ENCODE peak calls at places on chromosome 21, in five cellular contexts. One of them, this sample, is unnamed.

GRCh38 chr21:35438643-35439404 is 389.7 kb upstream of the RUNX1 start:
- DNase-seq in HL-60: peak
- DNase-seq in kidney epithelial cell: no peak
- DNase-seq in PC-3: no peak
- DNase-seq in B cell: peak
- DNase-seq in this sample: no peak

GRCh38 chr21:32524010-32524719 is 61.2 kb downstream of the TCP10L start:
- DNase-seq in PC-3: no peak
- DNase-seq in kidney epithelial cell: peak
- DNase-seq in HL-60: no peak
- DNase-seq in B cell: no peak
- DNase-seq in this sample: no peak

GRCh38 chr21:31554511-31555022 is 104.9 kb upstream of the SOD1 start:
- DNase-seq in HL-60: no peak
- DNase-seq in B cell: no peak
- DNase-seq in PC-3: peak
- DNase-seq in kidney epithelial cell: peak
- DNase-seq in this sample: no peak

GRCh38 chr21:35227774-35228173 is 178.7 kb upstream of the RUNX1 start:
- DNase-seq in kidney epithelial cell: no peak
- DNase-seq in B cell: peak
- DNase-seq in PC-3: no peak
- DNase-seq in HL-60: no peak
- DNase-seq in this sample: no peak

GRCh38 chr21:32043458-32043857 is 170.6 kb downstream of the HUNK start:
- DNase-seq in HL-60: no peak
- DNase-seq in kidney epithelial cell: no peak
- DNase-seq in B cell: no peak
- DNase-seq in PC-3: no peak
- DNase-seq in this sample: no peak

GRCh38 chr21:34722684-34723300 is 54.0 kb downstream of the CLIC6 start:
- DNase-seq in kidney epithelial cell: no peak
- DNase-seq in B cell: no peak
- DNase-seq in PC-3: peak
- DNase-seq in HL-60: no peak
- DNase-seq in this sample: no peak

GRCh38 chr21:38804617-38805281 is 980 bp upstream of the ETS2 start:
- DNase-seq in kidney epithelial cell: no peak
- DNase-seq in PC-3: peak
- DNase-seq in B cell: no peak
- DNase-seq in HL-60: no peak
- DNase-seq in this sample: no peak

GRCh38 chr21:29231781-29232548 is 66.8 kb upstream of the BACH1 start:
- DNase-seq in kidney epithelial cell: no peak
- DNase-seq in HL-60: no peak
- DNase-seq in PC-3: no peak
- DNase-seq in B cell: no peak
- DNase-seq in this sample: no peak

GRCh38 chr21:25280061-25280460 is 327.2 kb downstream of the MRPL39 start:
- DNase-seq in PC-3: no peak
- DNase-seq in B cell: no peak
- DNase-seq in HL-60: no peak
- DNase-seq in kidney epithelial cell: no peak
- DNase-seq in this sample: no peak

GRCh38 chr21:40800126-40800525 is 46.8 kb downstream of the DSCAM start:
- DNase-seq in HL-60: no peak
- DNase-seq in kidney epithelial cell: no peak
- DNase-seq in PC-3: no peak
- DNase-seq in B cell: no peak
- DNase-seq in this sample: no peak

GRCh38 chr21:44514746-44515358 is 25.1 kb downstream of the KRTAP10-1 start:
- DNase-seq in PC-3: no peak
- DNase-seq in HL-60: no peak
- DNase-seq in kidney epithelial cell: no peak
- DNase-seq in B cell: no peak
- DNase-seq in this sample: no peak

GRCh38 chr21:31526040-31526439 is 133.5 kb upstream of the SOD1 start:
- DNase-seq in PC-3: peak
- DNase-seq in HL-60: no peak
- DNase-seq in B cell: no peak
- DNase-seq in kidney epithelial cell: no peak
- DNase-seq in this sample: no peak

GRCh38 chr21:34983680-34984086 is 65.4 kb downstream of the RUNX1 start:
- DNase-seq in PC-3: peak
- DNase-seq in HL-60: no peak
- DNase-seq in B cell: no peak
- DNase-seq in kidney epithelial cell: no peak
- DNase-seq in this sample: no peak

GRCh38 chr21:36804867-36805611 is 106.1 kb downstream of the SIM2 start:
- DNase-seq in B cell: no peak
- DNase-seq in PC-3: no peak
- DNase-seq in HL-60: no peak
- DNase-seq in kidney epithelial cell: no peak
- DNase-seq in this sample: no peak

GRCh38 chr21:41406340-41406739 is 19.7 kb upstream of the MX1 start:
- DNase-seq in PC-3: no peak
- DNase-seq in HL-60: no peak
- DNase-seq in B cell: no peak
- DNase-seq in kidney epithelial cell: no peak
- DNase-seq in this sample: no peak

GRCh38 chr21:33380483-33380998 is 22.7 kb upstream of the IFNGR2 start:
- DNase-seq in PC-3: peak
- DNase-seq in B cell: peak
- DNase-seq in kidney epithelial cell: peak
- DNase-seq in HL-60: peak
- DNase-seq in this sample: peak

GRCh38 chr21:25907573-25908275 is 173.0 kb downstream of the GABPA start:
- DNase-seq in HL-60: no peak
- DNase-seq in B cell: no peak
- DNase-seq in PC-3: no peak
- DNase-seq in kidney epithelial cell: no peak
- DNase-seq in this sample: no peak

GRCh38 chr21:45004481-45005263 is 64.8 kb downstream of the SLX9 start:
- DNase-seq in B cell: no peak
- DNase-seq in PC-3: peak
- DNase-seq in kidney epithelial cell: no peak
- DNase-seq in HL-60: peak
- DNase-seq in this sample: peak

GRCh38 chr21:38958940-38959685 is 153.4 kb downstream of the ETS2 start:
- DNase-seq in kidney epithelial cell: peak
- DNase-seq in HL-60: peak
- DNase-seq in PC-3: no peak
- DNase-seq in B cell: no peak
- DNase-seq in this sample: no peak

GRCh38 chr21:34846601-34847112 is 177.9 kb downstream of the CLIC6 start:
- DNase-seq in PC-3: peak
- DNase-seq in B cell: no peak
- DNase-seq in HL-60: no peak
- DNase-seq in kidney epithelial cell: peak
- DNase-seq in this sample: no peak

GRCh38 chr21:39669485-39669884 is 56.7 kb downstream of the B3GALT5 start:
- DNase-seq in kidney epithelial cell: no peak
- DNase-seq in HL-60: no peak
- DNase-seq in PC-3: no peak
- DNase-seq in B cell: no peak
- DNase-seq in this sample: no peak

DNA sequence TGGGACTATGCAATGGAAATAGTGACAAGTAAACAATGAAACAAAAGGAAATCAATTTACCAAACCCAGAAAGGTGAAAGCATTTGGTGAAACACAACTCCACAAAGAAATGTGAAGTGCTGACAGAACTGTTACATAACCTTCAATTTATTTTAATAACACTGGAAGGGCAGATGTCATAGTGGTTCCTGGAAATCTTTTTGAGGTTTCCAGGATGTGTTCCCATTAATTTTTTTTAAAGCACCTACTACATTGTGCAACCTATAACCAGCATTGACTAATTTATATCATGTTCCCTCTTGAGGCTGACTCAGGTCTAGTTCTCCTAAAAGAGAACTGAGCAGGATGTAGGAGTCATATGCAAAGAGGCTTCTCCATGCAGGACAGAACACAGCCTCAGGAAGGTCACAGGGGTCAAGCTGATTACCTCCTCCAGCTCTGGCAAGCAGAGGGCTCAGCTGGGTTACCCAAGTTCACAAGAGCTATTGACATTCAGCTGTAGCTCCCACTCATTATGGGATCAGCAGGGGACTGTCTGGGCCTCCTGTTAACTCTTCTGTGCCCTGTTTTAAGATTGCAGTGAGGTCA is 157.1 kb upstream of the NRIP1 start:
- DNase-seq in HL-60: peak
- DNase-seq in B cell: no peak
- DNase-seq in PC-3: peak
- DNase-seq in kidney epithelial cell: peak
- DNase-seq in this sample: peak
- TF ChIP-seq CTCF in HL-60: no peak
- TF ChIP-seq CTCF in B cell: no peak
- TF ChIP-seq CTCF in PC-3: no peak
- TF ChIP-seq CTCF in kidney epithelial cell: no peak
- TF ChIP-seq CTCF in this sample: no peak

GRCh38 chr21:42746240-42746592 is 92.8 kb downstream of the PDE9A start:
- DNase-seq in B cell: no peak
- DNase-seq in kidney epithelial cell: no peak
- DNase-seq in HL-60: no peak
- DNase-seq in PC-3: no peak
- DNase-seq in this sample: no peak
- TF ChIP-seq CTCF in B cell: no peak
- TF ChIP-seq CTCF in kidney epithelial cell: no peak
- TF ChIP-seq CTCF in HL-60: no peak
- TF ChIP-seq CTCF in PC-3: no peak
- TF ChIP-seq CTCF in this sample: no peak

GRCh38 chr21:42594616-42595280 is 58.7 kb upstream of the PDE9A start:
- DNase-seq in B cell: no peak
- DNase-seq in HL-60: no peak
- DNase-seq in kidney epithelial cell: no peak
- DNase-seq in PC-3: no peak
- DNase-seq in this sample: no peak

GRCh38 chr21:42593815-42594157 is 59.6 kb upstream of the PDE9A start:
- DNase-seq in HL-60: no peak
- DNase-seq in PC-3: no peak
- DNase-seq in kidney epithelial cell: no peak
- DNase-seq in B cell: no peak
- DNase-seq in this sample: no peak

GRCh38 chr21:42592156-42592820 is 61.1 kb upstream of the PDE9A start:
- DNase-seq in kidney epithelial cell: no peak
- DNase-seq in HL-60: no peak
- DNase-seq in PC-3: no peak
- DNase-seq in B cell: no peak
- DNase-seq in this sample: no peak

GRCh38 chr21:42591170-42591869 is 62.1 kb upstream of the PDE9A start:
- DNase-seq in kidney epithelial cell: no peak
- DNase-seq in HL-60: no peak
- DNase-seq in B cell: no peak
- DNase-seq in PC-3: no peak
- DNase-seq in this sample: no peak

GRCh38 chr21:42593007-42593814 is 60.2 kb upstream of the PDE9A start:
- DNase-seq in B cell: peak
- DNase-seq in kidney epithelial cell: no peak
- DNase-seq in PC-3: peak
- DNase-seq in HL-60: no peak
- DNase-seq in this sample: no peak
- TF ChIP-seq CTCF in B cell: peak
- TF ChIP-seq CTCF in kidney epithelial cell: peak
- TF ChIP-seq CTCF in PC-3: peak
- TF ChIP-seq CTCF in HL-60: no peak
- TF ChIP-seq CTCF in this sample: peak

DNA sequence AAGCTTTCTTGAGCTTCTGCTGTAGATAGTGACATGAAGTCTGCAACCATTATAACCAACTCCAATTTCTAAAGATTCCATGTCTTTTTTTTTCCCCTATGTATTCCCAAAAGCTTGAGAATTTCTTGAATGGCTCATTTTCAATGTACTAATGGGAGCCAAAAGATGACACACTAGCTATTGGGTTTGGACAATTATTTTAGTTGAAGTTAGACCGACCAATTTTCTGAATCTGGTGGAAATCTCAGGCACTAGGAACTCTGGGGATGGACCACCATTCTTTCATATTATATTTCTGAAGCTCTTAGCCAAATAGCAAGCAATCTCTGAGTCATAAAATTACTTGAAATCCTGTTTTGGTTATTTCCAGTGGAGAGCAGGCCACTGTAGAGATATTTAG is 617.4 kb upstream of the ADAMTS5 start:
- DNase-seq in PC-3: no peak
- DNase-seq in kidney epithelial cell: no peak
- DNase-seq in HL-60: no peak
- DNase-seq in B cell: no peak
- DNase-seq in this sample: no peak
- TF ChIP-seq CTCF in PC-3: no peak
- TF ChIP-seq CTCF in kidney epithelial cell: no peak
- TF ChIP-seq CTCF in HL-60: no peak
- TF ChIP-seq CTCF in B cell: no peak
- TF ChIP-seq CTCF in this sample: no peak

GRCh38 chr21:17903029-17903806 is 84.1 kb upstream of the C21orf91 start:
- DNase-seq in PC-3: peak
- DNase-seq in kidney epithelial cell: no peak
- DNase-seq in HL-60: no peak
- DNase-seq in B cell: no peak
- DNase-seq in this sample: no peak
- TF ChIP-seq CTCF in PC-3: peak
- TF ChIP-seq CTCF in kidney epithelial cell: no peak
- TF ChIP-seq CTCF in HL-60: no peak
- TF ChIP-seq CTCF in B cell: peak
- TF ChIP-seq CTCF in this sample: no peak

GRCh38 chr21:46021978-46022544 is 40.5 kb downstream of the COL6A1 start:
- DNase-seq in B cell: no peak
- DNase-seq in HL-60: no peak
- DNase-seq in PC-3: no peak
- DNase-seq in kidney epithelial cell: no peak
- DNase-seq in this sample: no peak

GRCh38 chr21:46023126-46023985 is 41.8 kb downstream of the COL6A1 start:
- DNase-seq in B cell: no peak
- DNase-seq in kidney epithelial cell: no peak
- DNase-seq in PC-3: no peak
- DNase-seq in HL-60: no peak
- DNase-seq in this sample: no peak

GRCh38 chr21:46022551-46023107 is 41.1 kb downstream of the COL6A1 start:
- DNase-seq in PC-3: no peak
- DNase-seq in kidney epithelial cell: no peak
- DNase-seq in HL-60: no peak
- DNase-seq in B cell: no peak
- DNase-seq in this sample: no peak

GRCh38 chr21:46020581-46020980 is 39.0 kb downstream of the COL6A1 start:
- DNase-seq in kidney epithelial cell: no peak
- DNase-seq in B cell: no peak
- DNase-seq in HL-60: no peak
- DNase-seq in PC-3: no peak
- DNase-seq in this sample: no peak

DNA sequence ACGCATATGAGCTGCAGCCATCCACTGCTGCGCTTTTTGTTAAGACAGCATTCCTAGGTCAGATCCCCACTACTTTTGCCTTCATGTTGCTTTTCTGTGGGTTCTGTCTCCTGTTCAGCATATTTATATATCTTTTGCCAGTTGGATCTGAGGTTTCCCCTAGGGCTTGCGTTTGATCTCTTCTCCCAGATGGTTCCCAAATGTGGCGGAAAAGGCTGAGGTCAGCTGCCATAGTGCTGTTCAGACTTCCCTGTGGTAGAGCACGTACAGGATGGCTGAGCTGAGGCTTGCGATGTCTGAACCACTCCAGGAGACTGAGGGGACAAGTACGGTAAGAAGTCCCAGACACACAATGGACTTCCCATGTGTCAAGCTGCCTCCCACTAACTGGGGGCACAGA is 39.8 kb downstream of the COL6A1 start:
- DNase-seq in kidney epithelial cell: no peak
- DNase-seq in HL-60: no peak
- DNase-seq in B cell: no peak
- DNase-seq in PC-3: no peak
- DNase-seq in this sample: no peak
- TF ChIP-seq CTCF in kidney epithelial cell: no peak
- TF ChIP-seq CTCF in HL-60: no peak
- TF ChIP-seq CTCF in B cell: no peak
- TF ChIP-seq CTCF in PC-3: no peak
- TF ChIP-seq CTCF in this sample: no peak

This sample was measured in keratinocyte.